ENCODE peak calls at places on chromosomes 4 and X, in ten cellular contexts. One of them, this sample, is unnamed.

GRCh38 chr4:174318829-174319764 is 35.4 kb downstream of the CEP44 start:
- DNase-seq in testis: no peak
- DNase-seq in IMR-90: peak; percentile 46
- DNase-seq in NCI-H446 treated with DMSO at 0.1 percent for 48 hours: no peak
- DNase-seq in GM23338: peak; percentile 69
- DNase-seq in activated T-helper 1 cell treated with Interleukin-2 at 50 U/mL for 16 hours: no peak
- DNase-seq in Kasumi-1: peak; percentile 42
- DNase-seq in SHP77: peak; percentile 1
- DNase-seq in upper lobe of left lung: no peak
- DNase-seq in stimulated activated effector memory CD8-positive, alpha-beta T cell treated with anti-CD3 and anti-CD28 coated beads, Interleukin-12 subunit alpha, Interleukin-12 subunit beta, amount 100 ng/mL, for 72 hours: no peak
- DNase-seq in this sample: peak; percentile 31

GRCh38 chr4:10164877-10165283 is 48.3 kb upstream of the WDR1 start:
- DNase-seq in upper lobe of left lung: no peak
- DNase-seq in stimulated activated effector memory CD8-positive, alpha-beta T cell treated with anti-CD3 and anti-CD28 coated beads, Interleukin-12 subunit alpha, Interleukin-12 subunit beta, amount 100 ng/mL, for 72 hours: no peak
- DNase-seq in testis: peak; percentile 50
- DNase-seq in SHP77: no peak
- DNase-seq in IMR-90: peak; percentile 42
- DNase-seq in Kasumi-1: peak; percentile 27
- DNase-seq in GM23338: peak; percentile 76
- DNase-seq in activated T-helper 1 cell treated with Interleukin-2 at 50 U/mL for 16 hours: no peak
- DNase-seq in NCI-H446 treated with DMSO at 0.1 percent for 48 hours: no peak
- DNase-seq in this sample: peak; percentile 66

GRCh38 chrX:110418220-110418856 is 59.7 kb downstream of the RTL9 start:
- DNase-seq in testis: peak; percentile 45
- DNase-seq in NCI-H446 treated with DMSO at 0.1 percent for 48 hours: peak; percentile 36
- DNase-seq in upper lobe of left lung: peak; percentile 66
- DNase-seq in stimulated activated effector memory CD8-positive, alpha-beta T cell treated with anti-CD3 and anti-CD28 coated beads, Interleukin-12 subunit alpha, Interleukin-12 subunit beta, amount 100 ng/mL, for 72 hours: no peak
- DNase-seq in GM23338: peak; percentile 64
- DNase-seq in SHP77: peak; percentile 18
- DNase-seq in IMR-90: peak; percentile 81
- DNase-seq in Kasumi-1: peak; percentile 36
- DNase-seq in activated T-helper 1 cell treated with Interleukin-2 at 50 U/mL for 16 hours: no peak
- DNase-seq in this sample: peak; percentile 55

GRCh38 chr4:74440356-74440755 is 4.6 kb upstream of the AREG start:
- DNase-seq in NCI-H446 treated with DMSO at 0.1 percent for 48 hours: no peak
- DNase-seq in activated T-helper 1 cell treated with Interleukin-2 at 50 U/mL for 16 hours: no peak
- DNase-seq in IMR-90: no peak
- DNase-seq in upper lobe of left lung: no peak
- DNase-seq in stimulated activated effector memory CD8-positive, alpha-beta T cell treated with anti-CD3 and anti-CD28 coated beads, Interleukin-12 subunit alpha, Interleukin-12 subunit beta, amount 100 ng/mL, for 72 hours: no peak
- DNase-seq in Kasumi-1: no peak
- DNase-seq in SHP77: no peak
- DNase-seq in testis: peak; percentile 64
- DNase-seq in GM23338: no peak
- DNase-seq in this sample: no peak

GRCh38 chrX:41922694-41923171 is 621 bp downstream of the CASK start:
- DNase-seq in IMR-90: no peak
- DNase-seq in NCI-H446 treated with DMSO at 0.1 percent for 48 hours: no peak
- DNase-seq in stimulated activated effector memory CD8-positive, alpha-beta T cell treated with anti-CD3 and anti-CD28 coated beads, Interleukin-12 subunit alpha, Interleukin-12 subunit beta, amount 100 ng/mL, for 72 hours: peak; percentile 56
- DNase-seq in upper lobe of left lung: peak; percentile 27
- DNase-seq in activated T-helper 1 cell treated with Interleukin-2 at 50 U/mL for 16 hours: no peak
- DNase-seq in SHP77: no peak
- DNase-seq in Kasumi-1: no peak
- DNase-seq in testis: peak; percentile 22
- DNase-seq in GM23338: peak; percentile 11
- DNase-seq in this sample: peak; percentile 5

GRCh38 chr4:3788366-3788660 is 22.1 kb downstream of the ADRA2C start:
- DNase-seq in testis: no peak
- DNase-seq in Kasumi-1: no peak
- DNase-seq in upper lobe of left lung: no peak
- DNase-seq in activated T-helper 1 cell treated with Interleukin-2 at 50 U/mL for 16 hours: no peak
- DNase-seq in stimulated activated effector memory CD8-positive, alpha-beta T cell treated with anti-CD3 and anti-CD28 coated beads, Interleukin-12 subunit alpha, Interleukin-12 subunit beta, amount 100 ng/mL, for 72 hours: no peak
- DNase-seq in NCI-H446 treated with DMSO at 0.1 percent for 48 hours: no peak
- DNase-seq in IMR-90: no peak
- DNase-seq in GM23338: no peak
- DNase-seq in SHP77: no peak
- DNase-seq in this sample: no peak

GRCh38 chr4:139917896-139918295 is 236.1 kb downstream of the MAML3 start:
- DNase-seq in upper lobe of left lung: no peak
- DNase-seq in IMR-90: no peak
- DNase-seq in stimulated activated effector memory CD8-positive, alpha-beta T cell treated with anti-CD3 and anti-CD28 coated beads, Interleukin-12 subunit alpha, Interleukin-12 subunit beta, amount 100 ng/mL, for 72 hours: no peak
- DNase-seq in Kasumi-1: no peak
- DNase-seq in NCI-H446 treated with DMSO at 0.1 percent for 48 hours: no peak
- DNase-seq in GM23338: no peak
- DNase-seq in SHP77: no peak
- DNase-seq in activated T-helper 1 cell treated with Interleukin-2 at 50 U/mL for 16 hours: no peak
- DNase-seq in testis: no peak
- DNase-seq in this sample: no peak

GRCh38 chrX:131827935-131828334 is 195.2 kb upstream of the STK26 start:
- DNase-seq in Kasumi-1: peak; percentile 27
- DNase-seq in activated T-helper 1 cell treated with Interleukin-2 at 50 U/mL for 16 hours: no peak
- DNase-seq in SHP77: no peak
- DNase-seq in NCI-H446 treated with DMSO at 0.1 percent for 48 hours: no peak
- DNase-seq in testis: no peak
- DNase-seq in GM23338: peak; percentile 77
- DNase-seq in stimulated activated effector memory CD8-positive, alpha-beta T cell treated with anti-CD3 and anti-CD28 coated beads, Interleukin-12 subunit alpha, Interleukin-12 subunit beta, amount 100 ng/mL, for 72 hours: peak; percentile 51
- DNase-seq in IMR-90: no peak
- DNase-seq in upper lobe of left lung: no peak
- DNase-seq in this sample: peak; percentile 54

GRCh38 chrX:40152173-40152705 is 54.5 kb upstream of the BCOR start:
- DNase-seq in NCI-H446 treated with DMSO at 0.1 percent for 48 hours: no peak
- DNase-seq in GM23338: peak; percentile 58
- DNase-seq in upper lobe of left lung: no peak
- DNase-seq in SHP77: no peak
- DNase-seq in testis: no peak
- DNase-seq in stimulated activated effector memory CD8-positive, alpha-beta T cell treated with anti-CD3 and anti-CD28 coated beads, Interleukin-12 subunit alpha, Interleukin-12 subunit beta, amount 100 ng/mL, for 72 hours: no peak
- DNase-seq in Kasumi-1: no peak
- DNase-seq in IMR-90: no peak
- DNase-seq in activated T-helper 1 cell treated with Interleukin-2 at 50 U/mL for 16 hours: peak; percentile 18
- DNase-seq in this sample: no peak

GRCh38 chr4:114921790-114922581 is 191.4 kb downstream of the NDST4 start:
- DNase-seq in SHP77: peak; percentile 43
- DNase-seq in Kasumi-1: no peak
- DNase-seq in testis: no peak
- DNase-seq in IMR-90: no peak
- DNase-seq in activated T-helper 1 cell treated with Interleukin-2 at 50 U/mL for 16 hours: no peak
- DNase-seq in NCI-H446 treated with DMSO at 0.1 percent for 48 hours: no peak
- DNase-seq in GM23338: no peak
- DNase-seq in upper lobe of left lung: no peak
- DNase-seq in stimulated activated effector memory CD8-positive, alpha-beta T cell treated with anti-CD3 and anti-CD28 coated beads, Interleukin-12 subunit alpha, Interleukin-12 subunit beta, amount 100 ng/mL, for 72 hours: no peak
- DNase-seq in this sample: no peak

GRCh38 chrX:7191681-7192110 is 43.7 kb upstream of the PUDP start:
- DNase-seq in IMR-90: peak; percentile 5
- DNase-seq in stimulated activated effector memory CD8-positive, alpha-beta T cell treated with anti-CD3 and anti-CD28 coated beads, Interleukin-12 subunit alpha, Interleukin-12 subunit beta, amount 100 ng/mL, for 72 hours: no peak
- DNase-seq in upper lobe of left lung: no peak
- DNase-seq in testis: no peak
- DNase-seq in Kasumi-1: no peak
- DNase-seq in activated T-helper 1 cell treated with Interleukin-2 at 50 U/mL for 16 hours: no peak
- DNase-seq in GM23338: peak; percentile 51
- DNase-seq in NCI-H446 treated with DMSO at 0.1 percent for 48 hours: no peak
- DNase-seq in SHP77: no peak
- DNase-seq in this sample: no peak

GRCh38 chr4:107777890-107778289 is 46.8 kb upstream of the SGMS2 start:
- DNase-seq in SHP77: no peak
- DNase-seq in stimulated activated effector memory CD8-positive, alpha-beta T cell treated with anti-CD3 and anti-CD28 coated beads, Interleukin-12 subunit alpha, Interleukin-12 subunit beta, amount 100 ng/mL, for 72 hours: no peak
- DNase-seq in NCI-H446 treated with DMSO at 0.1 percent for 48 hours: no peak
- DNase-seq in upper lobe of left lung: no peak
- DNase-seq in IMR-90: no peak
- DNase-seq in activated T-helper 1 cell treated with Interleukin-2 at 50 U/mL for 16 hours: no peak
- DNase-seq in GM23338: no peak
- DNase-seq in Kasumi-1: no peak
- DNase-seq in testis: no peak
- DNase-seq in this sample: no peak

GRCh38 chr4:77036206-77036605 is 39.6 kb downstream of the CCNI start:
- DNase-seq in stimulated activated effector memory CD8-positive, alpha-beta T cell treated with anti-CD3 and anti-CD28 coated beads, Interleukin-12 subunit alpha, Interleukin-12 subunit beta, amount 100 ng/mL, for 72 hours: no peak
- DNase-seq in IMR-90: peak; percentile 94
- DNase-seq in NCI-H446 treated with DMSO at 0.1 percent for 48 hours: no peak
- DNase-seq in GM23338: no peak
- DNase-seq in Kasumi-1: no peak
- DNase-seq in activated T-helper 1 cell treated with Interleukin-2 at 50 U/mL for 16 hours: no peak
- DNase-seq in upper lobe of left lung: no peak
- DNase-seq in testis: no peak
- DNase-seq in SHP77: no peak
- DNase-seq in this sample: no peak

GRCh38 chrX:154732421-154733071 is 18.3 kb downstream of the GAB3 start:
- DNase-seq in Kasumi-1: peak; percentile 17
- DNase-seq in upper lobe of left lung: peak; percentile 45
- DNase-seq in IMR-90: peak; percentile 74
- DNase-seq in testis: no peak
- DNase-seq in NCI-H446 treated with DMSO at 0.1 percent for 48 hours: no peak
- DNase-seq in GM23338: no peak
- DNase-seq in SHP77: no peak
- DNase-seq in activated T-helper 1 cell treated with Interleukin-2 at 50 U/mL for 16 hours: no peak
- DNase-seq in stimulated activated effector memory CD8-positive, alpha-beta T cell treated with anti-CD3 and anti-CD28 coated beads, Interleukin-12 subunit alpha, Interleukin-12 subunit beta, amount 100 ng/mL, for 72 hours: no peak
- DNase-seq in this sample: no peak

GRCh38 chrX:1313788-1314187 is 22.8 kb upstream of the IL3RA start:
- DNase-seq in Kasumi-1: no peak
- DNase-seq in SHP77: no peak
- DNase-seq in NCI-H446 treated with DMSO at 0.1 percent for 48 hours: no peak
- DNase-seq in IMR-90: no peak
- DNase-seq in stimulated activated effector memory CD8-positive, alpha-beta T cell treated with anti-CD3 and anti-CD28 coated beads, Interleukin-12 subunit alpha, Interleukin-12 subunit beta, amount 100 ng/mL, for 72 hours: no peak
- DNase-seq in activated T-helper 1 cell treated with Interleukin-2 at 50 U/mL for 16 hours: no peak
- DNase-seq in testis: no peak
- DNase-seq in GM23338: no peak
- DNase-seq in upper lobe of left lung: no peak
- DNase-seq in this sample: no peak

GRCh38 chr4:54723220-54723619 is 65.5 kb downstream of the KIT start:
- DNase-seq in NCI-H446 treated with DMSO at 0.1 percent for 48 hours: no peak
- DNase-seq in SHP77: no peak
- DNase-seq in upper lobe of left lung: no peak
- DNase-seq in stimulated activated effector memory CD8-positive, alpha-beta T cell treated with anti-CD3 and anti-CD28 coated beads, Interleukin-12 subunit alpha, Interleukin-12 subunit beta, amount 100 ng/mL, for 72 hours: no peak
- DNase-seq in GM23338: peak; percentile 10
- DNase-seq in activated T-helper 1 cell treated with Interleukin-2 at 50 U/mL for 16 hours: no peak
- DNase-seq in testis: no peak
- DNase-seq in Kasumi-1: no peak
- DNase-seq in IMR-90: no peak
- DNase-seq in this sample: no peak

This sample was measured in pons.